ENCODE peak calls at places on chromosomes 2 and 18, in nine cellular contexts. G is astrocyte; Z is GM23248; R is A549; Y is kidney; I is testis; P is right atrium auricular region; A is tibial artery; V is CD8-positive, alpha-beta memory T cell. X is an unnamed sample.
A peak's percentile ranks its signal among the peaks of the same experiment; 100 is the strongest.

GRCh38 chr18:54440292-54440691 is 82.6 kb downstream of the C18orf54 start:
- DNase-seq in Y (no peak), R (no peak), A (peak; percentile 22), I (peak; percentile 16), P (no peak), V (no peak), Z (no peak), G (no peak), X (no peak)

GRCh38 chr2:169808211-169808610 is 9.5 kb downstream of the SSB start:
- DNase-seq in G (peak; percentile 49), R (no peak), A (no peak), I (no peak), Z (peak; percentile 48), V (no peak), P (no peak), Y (no peak), X (no peak)

GRCh38 chr2:215619989-215620388 is 184.1 kb upstream of the FN1 start:
- DNase-seq in Y (peak; percentile 48), A (no peak), I (peak; percentile 38), G (no peak), R (no peak), V (no peak), Z (peak; percentile 34), P (no peak), X (no peak)

GRCh38 chr2:24676493-24676892 is 116.7 kb downstream of the PTRHD1 start:
- DNase-seq in P (no peak), Z (no peak), Y (no peak), R (no peak), I (no peak), A (no peak), G (no peak), V (no peak), X (no peak)

GRCh38 chr2:165874445-165875039 is 79.0 kb downstream of the TTC21B start:
- DNase-seq in I (no peak), R (peak; percentile 28), P (no peak), Z (peak; percentile 80), G (peak; percentile 46), Y (no peak), A (no peak), V (no peak), X (no peak)

GRCh38 chr2:95346236-95346737 is 49.1 kb downstream of the KCNIP3 start:
- DNase-seq in V (no peak), Y (peak; percentile 84), A (peak; percentile 45), I (peak; percentile 79), P (no peak), G (no peak), Z (peak; percentile 86), R (peak; percentile 38), X (no peak)

GRCh38 chr18:71809711-71810110 is 734.4 kb downstream of the CBLN2 start:
- DNase-seq in P (no peak), V (no peak), A (no peak), R (no peak), Y (no peak), G (no peak), Z (no peak), I (no peak), X (no peak)

GRCh38 chr18:58321986-58322385 is 278.0 kb downstream of the NEDD4L start:
- DNase-seq in V (no peak), R (peak; percentile 66), A (peak; percentile 69), P (peak; percentile 93), Z (peak; percentile 94), G (peak; percentile 75), Y (no peak), I (peak; percentile 67), X (peak; percentile 73)

GRCh38 chr2:226002438-226002837 is 602.9 kb downstream of the NYAP2 start:
- DNase-seq in P (peak; percentile 74), R (peak; percentile 26), Y (no peak), G (peak; percentile 79), I (peak; percentile 23), Z (peak; percentile 95), V (no peak), A (peak; percentile 55), X (no peak)

GRCh38 chr2:227163445-227163997 is 484 bp downstream of the COL4A4 start:
- DNase-seq in I (no peak), Y (peak; percentile 79), R (peak; percentile 29), Z (peak; percentile 22), P (no peak), G (no peak), V (no peak), A (no peak), X (peak; percentile 53)

GRCh38 chr2:33126973-33127372 is 180.2 kb downstream of the LTBP1 start:
- DNase-seq in P (no peak), R (no peak), Z (peak; percentile 85), A (peak; percentile 56), V (no peak), I (no peak), G (peak; percentile 56), Y (no peak), X (no peak)

GRCh38 chr2:74079522-74080341 is 68.0 kb downstream of the BOLA3 start:
- DNase-seq in P (no peak), I (no peak), Z (no peak), A (no peak), Y (no peak), G (no peak), R (no peak), V (no peak), X (no peak)

GRCh38 chr2:70926042-70926441 is 9.7 kb upstream of the ATP6V1B1 start:
- DNase-seq in Z (no peak), Y (no peak), R (no peak), P (no peak), V (no peak), G (no peak), A (no peak), I (no peak), X (peak; percentile 28)

GRCh38 chr2:73071452-73072399 is at the start of gene SFXN5:
- DNase-seq in Y (peak; percentile 98), P (peak; percentile 97), R (peak; percentile 89), A (peak; percentile 96), Z (peak; percentile 96), I (peak; percentile 97), V (peak; percentile 79), G (peak; percentile 81), X (peak; percentile 98)

GRCh38 chr2:68368657-68369339 is 3.7 kb downstream of the PLEK start:
- DNase-seq in G (peak; percentile 85), A (no peak), V (no peak), R (no peak), Y (no peak), Z (peak; percentile 97), I (no peak), P (no peak), X (no peak)

GRCh38 chr2:54629914-54630609 is 93.4 kb upstream of the EML6 start:
- DNase-seq in I (peak; percentile 57), A (peak; percentile 64), Z (peak; percentile 79), R (peak; percentile 69), P (peak; percentile 89), Y (peak; percentile 91), V (no peak), G (peak; percentile 62), X (no peak)

DNA sequence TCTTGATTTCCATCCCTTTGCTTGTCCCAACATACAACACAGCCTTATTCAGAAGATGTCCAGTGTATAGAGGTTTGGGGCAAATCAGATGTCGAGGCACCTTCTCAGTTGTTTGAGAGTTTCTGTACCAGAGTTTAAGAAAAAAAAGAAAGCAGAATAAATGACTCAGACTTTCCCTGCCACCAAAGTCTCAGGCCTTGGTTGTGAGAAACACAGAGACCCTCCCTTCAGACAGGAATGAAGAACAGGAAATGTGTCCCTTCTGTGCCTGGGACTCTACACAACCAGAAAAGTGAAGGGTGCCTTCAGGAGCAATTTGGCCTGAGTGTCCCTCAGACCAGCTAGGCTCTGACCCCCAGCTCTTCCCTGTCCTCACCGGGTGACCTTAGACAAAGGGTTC is 37.3 kb upstream of the REL start:
- DNase-seq in R (no peak), I (no peak), Y (no peak), A (no peak), G (no peak), P (no peak), V (no peak), Z (no peak), X (no peak)
- H3K4me1 ChIP-seq in R (no peaks in the 10 kb centered on the region), I (peaks cover 15% of the 10 kb centered on the region), Y (no peaks in the 10 kb centered on the region), A (no peaks in the 10 kb centered on the region), G (no peaks in the 10 kb centered on the region), P (no peaks in the 10 kb centered on the region), V (peaks cover 10% of the 10 kb centered on the region), Z (no peaks in the 10 kb centered on the region), X (no peaks in the 10 kb centered on the region)

DNA sequence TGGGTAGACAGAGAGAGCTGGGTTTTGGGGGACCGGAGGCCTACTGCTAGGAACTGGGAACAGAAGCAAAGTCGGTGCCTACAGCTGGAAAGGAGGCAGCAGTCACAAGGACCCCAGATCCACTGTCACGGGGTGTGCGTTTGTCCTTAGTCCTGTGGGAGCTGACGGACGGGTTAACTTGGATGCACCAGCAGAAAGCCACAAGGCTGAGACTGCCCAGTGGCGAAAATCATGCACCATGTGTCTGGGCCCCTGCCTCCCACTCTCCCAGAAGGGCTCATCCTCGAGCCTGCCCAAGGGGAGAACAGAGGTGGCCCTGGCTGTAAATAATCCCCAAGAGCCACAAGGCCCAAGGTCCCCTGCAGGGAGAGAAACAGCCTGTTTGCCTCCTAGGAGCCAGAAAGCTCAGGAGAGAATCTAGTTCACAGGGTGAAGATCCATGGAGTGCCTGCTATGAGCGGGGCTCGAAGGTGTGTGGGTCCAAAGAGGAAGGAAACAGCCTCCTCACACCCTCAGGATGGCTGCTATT is 11.7 kb upstream of the RALB start:
- DNase-seq in G (no peak), Z (no peak), P (no peak), I (no peak), R (no peak), Y (no peak), A (no peak), V (no peak), X (no peak)
- H3K27ac ChIP-seq in G (no peak overlapping the region), Z (no peak overlapping the region), P (no peak overlapping the region), I (no peak overlapping the region), R (peak overlapping the region; percentile 32), Y (no peak overlapping the region), A (no peak overlapping the region), V (no peak overlapping the region), X (no peak overlapping the region)

DNA sequence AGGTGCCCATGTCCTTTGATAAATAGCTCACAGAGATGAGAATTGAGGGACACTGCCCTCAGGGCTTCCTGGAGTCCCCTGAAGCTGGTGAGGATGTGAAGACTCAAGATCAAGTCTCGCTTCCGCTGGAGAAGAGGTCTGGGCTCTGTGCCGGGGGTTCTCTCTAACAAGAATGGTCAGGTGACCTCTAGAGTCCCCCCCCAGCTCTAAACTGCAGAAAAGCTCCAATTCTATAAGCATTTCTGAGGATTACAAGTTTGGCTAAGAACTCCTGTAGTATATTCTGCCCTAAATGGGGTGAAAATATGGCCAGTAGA is 32.4 kb downstream of the LPIN2 start:
- DNase-seq in Z (no peak), A (no peak), Y (no peak), R (no peak), P (no peak), I (no peak), G (no peak), V (no peak), X (no peak)
- H3K4me1 ChIP-seq in Z (peaks cover 69% of the 10 kb centered on the region), A (peaks cover 100% of the 10 kb centered on the region), Y (peaks cover 88% of the 10 kb centered on the region), R (peaks cover 92% of the 10 kb centered on the region), P (no peaks in the 10 kb centered on the region), I (peaks cover 70% of the 10 kb centered on the region), G (peaks cover 34% of the 10 kb centered on the region), V (peaks cover 81% of the 10 kb centered on the region), X (peaks cover 5% of the 10 kb centered on the region)

DNA sequence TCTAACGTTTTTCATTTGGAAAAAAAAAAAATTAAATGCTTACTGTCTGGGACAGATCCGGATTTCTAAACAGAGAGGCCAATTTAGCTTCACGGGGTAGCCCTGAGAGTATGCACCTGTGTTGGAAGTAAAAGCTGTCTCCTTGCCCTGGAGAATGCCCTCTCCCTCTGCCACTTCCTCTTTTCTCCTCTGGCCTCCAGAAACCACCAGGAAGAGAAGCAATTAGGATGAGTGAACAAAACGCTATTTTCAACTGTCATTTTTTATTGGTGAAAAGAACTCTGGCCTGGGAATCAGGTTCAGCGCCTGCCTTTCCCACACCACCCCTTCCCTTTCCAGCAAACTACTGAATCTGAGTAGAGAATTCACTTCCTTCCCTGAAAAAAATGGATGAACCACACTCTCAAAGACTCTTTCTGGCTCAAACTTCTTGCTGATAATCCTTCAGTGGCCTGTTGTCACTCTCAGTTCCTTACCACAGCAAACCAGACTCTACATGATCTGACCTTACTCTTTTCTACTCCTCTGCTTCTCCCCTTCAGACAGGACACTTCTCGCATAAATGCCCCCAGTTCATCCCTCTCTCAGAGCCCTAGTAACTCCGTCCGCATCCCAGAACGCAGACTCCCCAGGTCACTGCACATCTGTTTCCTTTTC is 29.8 kb downstream of the KLF7 start:
- DNase-seq in Z (no peak), G (no peak), P (no peak), R (no peak), A (no peak), V (no peak), I (no peak), Y (no peak), X (no peak)
- H3K27ac ChIP-seq in Z (peak overlapping the region; percentile 71), G (peak overlapping the region; percentile 63), P (peak overlapping the region; percentile 81), R (peak overlapping the region; percentile 69), A (peak overlapping the region; percentile 100), V (no peak overlapping the region), I (no peak overlapping the region), Y (peak overlapping the region; percentile 43), X (peak overlapping the region; percentile 14)